ENCODE peak calls at places on chromosomes 5 and 9, in four cellular contexts. Y, N, R and P are unnamed samples.

GRCh38 chr9:113463418-113464285 is at the start of gene RGS3:
- DNase-seq in Y (no peak), N (peak), R (peak), P (no peak)

GRCh38 chr5:153276151-153276550 is 214.3 kb upstream of the GRIA1 start:
- DNase-seq in Y (peak), N (no peak), R (no peak), P (peak)

GRCh38 chr5:71883745-71884103 is 164.6 kb downstream of the CARTPT start:
- DNase-seq in Y (no peak), N (peak), R (no peak), P (no peak)

GRCh38 chr5:62718368-62718767 is 139.7 kb downstream of the LRRC70 start:
- DNase-seq in Y (no peak), N (no peak), R (no peak), P (no peak)

GRCh38 chr9:113508111-113508749 is 44.7 kb downstream of the RGS3 start:
- DNase-seq in Y (peak), N (no peak), R (no peak), P (no peak)

GRCh38 chr9:98864257-98865180 is 57.0 kb downstream of the GALNT12 start:
- DNase-seq in Y (peak), N (peak), R (no peak), P (peak)

GRCh38 chr5:143842920-143843319 is 31.0 kb downstream of the HMHB1 start:
- DNase-seq in Y (no peak), N (no peak), R (no peak), P (no peak)

GRCh38 chr5:169716287-169716686 is 79.2 kb downstream of the DOCK2 start:
- DNase-seq in Y (peak), N (no peak), R (no peak), P (peak)

GRCh38 chr5:50580506-50580905 is 85.9 kb upstream of the PARP8 start:
- DNase-seq in Y (no peak), N (no peak), R (no peak), P (no peak)

GRCh38 chr5:178461426-178461730 is 128.8 kb downstream of the COL23A1 start:
- DNase-seq in Y (no peak), N (no peak), R (no peak), P (no peak)

GRCh38 chr5:178458140-178458539 is 132.1 kb downstream of the COL23A1 start:
- DNase-seq in Y (no peak), N (no peak), R (no peak), P (no peak)

GRCh38 chr5:178460174-178460573 is 130.0 kb downstream of the COL23A1 start:
- DNase-seq in Y (no peak), N (no peak), R (no peak), P (no peak)

GRCh38 chr5:178462846-178463245 is 127.3 kb downstream of the COL23A1 start:
- DNase-seq in Y (no peak), N (no peak), R (no peak), P (no peak)

DNA sequence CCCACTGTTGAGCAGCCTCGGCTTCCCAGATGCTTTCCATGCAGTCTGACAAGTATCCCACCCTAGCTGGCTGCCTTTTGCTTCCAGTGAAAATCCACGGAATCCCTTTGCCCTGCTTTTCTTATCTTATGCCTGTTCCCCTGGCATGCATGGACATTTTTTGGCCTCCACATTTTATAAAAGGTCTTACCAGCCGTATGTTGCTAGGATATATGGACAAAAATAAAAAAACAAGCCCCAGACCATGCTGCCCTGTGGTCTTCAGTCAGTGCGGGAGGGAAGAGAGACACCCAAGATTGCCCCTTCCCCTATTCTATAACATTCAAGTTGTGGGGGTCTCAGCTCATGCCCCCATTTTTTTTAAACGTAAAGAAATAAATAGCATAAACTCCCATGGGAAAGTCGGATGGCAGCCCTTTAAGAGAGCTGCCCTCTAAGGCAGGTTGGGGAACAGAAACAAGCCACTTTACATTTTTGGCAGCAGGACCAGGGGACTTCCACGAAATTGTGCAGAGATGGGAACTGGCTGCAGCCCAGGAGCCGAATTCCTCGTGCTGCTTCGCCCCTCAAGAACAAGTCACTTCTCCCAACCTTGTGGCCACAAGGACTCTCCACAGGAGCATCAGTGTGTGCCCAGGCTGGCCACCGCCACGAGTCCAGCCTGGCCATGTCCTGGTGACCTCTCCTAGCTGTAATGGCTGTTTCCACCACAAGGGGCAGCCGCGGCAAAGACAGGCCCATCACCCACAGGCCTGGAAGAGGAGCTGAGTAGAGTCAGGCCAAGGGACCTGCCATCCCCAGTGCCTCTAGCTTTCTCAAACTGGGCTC is 129.4 kb downstream of the COL23A1 start:
- DNase-seq in Y (peak), N (peak), R (peak), P (no peak)
- TF ChIP-seq CTCF in Y (peak), N (peak), R (peak), P (peak)

GRCh38 chr9:75123696-75124095 is 35.4 kb downstream of the OSTF1 start:
- DNase-seq in Y (no peak), N (no peak), R (no peak), P (no peak)
- H3K4me3 ChIP-seq in Y (no peak), N (no peak), R (no peak), P (no peak)

GRCh38 chr5:170917113-170917512 is 55.3 kb downstream of the RANBP17 start:
- DNase-seq in Y (peak), N (no peak), R (no peak), P (no peak)
- TF ChIP-seq CTCF in Y (no peak), N (no peak), R (no peak), P (no peak)

GRCh38 chr5:141508808-141509611 is 20.1 kb downstream of the PCDHGC5 start:
- DNase-seq in Y (peak), N (peak), R (no peak), P (peak)
- H3K4me3 ChIP-seq in Y (peak), N (peak), R (peak), P (peak)

DNA sequence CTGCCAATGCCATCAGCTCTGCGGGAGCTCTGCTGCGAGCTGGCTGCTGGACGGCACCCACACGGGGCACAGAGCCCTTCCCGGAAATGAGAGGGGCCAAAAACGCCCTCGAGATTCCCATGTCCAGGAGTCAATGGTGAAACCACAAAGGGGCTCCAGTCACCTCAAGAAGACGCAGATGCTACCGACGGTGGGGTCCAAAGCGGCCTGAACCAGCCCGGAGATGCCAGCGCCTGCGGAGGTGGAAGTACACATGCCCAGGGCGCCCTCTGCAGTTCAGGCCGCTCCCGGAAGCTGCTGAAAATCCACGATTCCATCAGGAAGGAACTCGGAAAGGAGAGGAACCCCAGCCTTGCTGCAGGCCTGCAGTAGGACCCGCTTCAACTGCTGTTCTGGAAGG is 82.4 kb upstream of the SELENOP start:
- DNase-seq in Y (no peak), N (no peak), R (no peak), P (peak)
- TF ChIP-seq CTCF in Y (peak), N (peak), R (no peak), P (no peak)

GRCh38 chr9:19493174-19493811 is 84.5 kb downstream of the ACER2 start:
- DNase-seq in Y (peak), N (peak), R (no peak), P (peak)
- H3K4me3 ChIP-seq in Y (peak), N (peak), R (peak), P (peak)

GRCh38 chr9:32873546-32873945 is 90.2 kb downstream of the TMEM215 start:
- DNase-seq in Y (no peak), N (no peak), R (no peak), P (no peak)
- TF ChIP-seq CTCF in Y (no peak), N (no peak), R (no peak), P (no peak)

GRCh38 chr9:123093141-123093540 is 59.7 kb downstream of the GPR21 start:
- DNase-seq in Y (no peak), N (no peak), R (no peak), P (no peak)

GRCh38 chr9:123102380-123103113 is 69.1 kb downstream of the GPR21 start:
- DNase-seq in Y (no peak), N (no peak), R (no peak), P (no peak)

GRCh38 chr9:123099042-123099441 is 65.6 kb downstream of the GPR21 start:
- DNase-seq in Y (no peak), N (no peak), R (no peak), P (no peak)

GRCh38 chr9:123099548-123099947 is 66.1 kb downstream of the GPR21 start:
- DNase-seq in Y (no peak), N (no peak), R (no peak), P (no peak)

DNA sequence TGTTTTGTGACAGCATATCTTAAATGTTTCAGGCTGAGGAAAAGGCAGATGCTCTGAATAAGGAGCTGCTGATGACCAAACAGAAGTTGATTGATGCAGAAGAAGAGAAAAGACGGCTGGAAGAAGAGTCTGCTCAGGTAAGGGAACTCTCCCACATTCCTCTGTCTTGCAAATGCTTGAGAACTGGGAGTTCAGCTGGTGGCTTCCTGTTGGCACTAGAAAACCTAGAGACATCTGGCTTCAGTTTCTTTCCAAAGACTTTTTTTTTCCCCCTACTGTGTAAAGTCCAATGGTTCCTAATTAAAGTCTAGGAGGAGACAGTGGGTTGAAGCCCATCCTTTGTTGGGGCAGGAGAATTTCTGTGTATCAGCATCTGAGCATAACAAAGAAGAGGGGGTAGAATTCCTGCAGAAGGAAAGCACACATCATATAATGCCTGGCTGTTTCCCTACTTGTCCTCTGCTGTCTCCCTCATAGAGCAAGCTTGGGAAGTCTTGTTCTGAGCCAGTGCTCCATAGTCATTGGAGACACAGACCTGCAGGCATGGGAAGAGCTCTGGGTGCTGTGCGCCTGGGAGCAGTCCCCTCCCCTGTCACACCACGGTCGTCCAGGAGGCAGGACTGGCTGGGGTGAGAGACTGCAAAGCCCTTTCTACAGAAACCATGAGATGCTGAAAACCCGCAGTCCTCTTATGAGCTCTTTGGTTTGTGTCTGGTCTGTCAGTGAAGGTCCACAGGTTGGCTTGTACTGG is 64.4 kb downstream of the GPR21 start:
- DNase-seq in Y (no peak), N (no peak), R (no peak), P (no peak)
- H3K4me3 ChIP-seq in Y (no peak), N (no peak), R (no peak), P (no peak)

DNA sequence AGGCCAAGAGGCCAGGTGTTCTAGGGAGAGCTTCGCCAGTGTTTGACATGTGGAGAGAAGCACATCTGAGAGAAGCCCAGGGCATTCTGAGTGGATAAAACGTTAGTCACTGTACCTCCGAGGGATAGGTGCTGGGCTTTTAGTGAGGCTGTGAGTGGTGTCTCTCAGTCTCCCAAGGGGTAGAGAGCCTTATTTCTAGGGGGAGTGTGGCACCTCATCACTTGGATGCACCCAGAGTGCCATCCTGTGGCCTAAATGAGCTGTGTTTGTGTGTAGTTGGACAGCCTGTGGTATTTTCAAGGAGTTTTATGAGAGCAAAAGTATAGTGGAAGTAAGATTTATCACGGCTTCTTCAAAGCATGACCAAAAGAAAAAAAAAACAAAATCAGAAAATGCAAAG is 1046.9 kb upstream of the WWC1 start:
- DNase-seq in Y (peak), N (no peak), R (no peak), P (no peak)
- TF ChIP-seq CTCF in Y (peak), N (no peak), R (no peak), P (no peak)

GRCh38 chr9:125521462-125522327 is 185.3 kb downstream of the MAPKAP1 start:
- DNase-seq in Y (peak), N (no peak), R (no peak), P (peak)
- H3K4me3 ChIP-seq in Y (no peak), N (no peak), R (no peak), P (no peak)